ENCODE peak calls at places on chromosomes 7 and 10, in four cellular contexts. A is HuH-7, U is GM13976, X is lung. Y is an unnamed sample.

GRCh38 chr7:31371621-31372020 is 31.1 kb upstream of the NEUROD6 start:
- DNase-seq in A (no peak), U (no peak), X (no peak), Y (no peak)

GRCh38 chr10:36448760-36449681 is 676.4 kb upstream of the ANKRD30A start:
- DNase-seq in U (no peak), A (peak), X (no peak), Y (peak)

GRCh38 chr7:873367-874002 is 2.9 kb upstream of the GET4 start:
- DNase-seq in U (peak), A (peak), X (peak), Y (peak)

GRCh38 chr7:79529214-79529895 is 75.9 kb upstream of the MAGI2 start:
- DNase-seq in X (no peak), A (no peak), U (no peak), Y (peak)

GRCh38 chr7:74409571-74409970 is 44.1 kb upstream of the GTF2IRD1 start:
- DNase-seq in X (no peak), U (no peak), A (no peak), Y (no peak)

GRCh38 chr7:2864999-2865670 is 21.0 kb upstream of the GNA12 start:
- DNase-seq in A (peak), X (peak), U (peak), Y (peak)

GRCh38 chr10:67609996-67610793 is 85.8 kb downstream of the CTNNA3 start:
- DNase-seq in X (no peak), U (no peak), A (no peak), Y (no peak)

GRCh38 chr7:50629238-50629901 is 64.2 kb upstream of the DDC start:
- DNase-seq in A (no peak), U (no peak), X (peak), Y (no peak)